ENCODE peak calls at places on chromosomes 2 and 18, in nine cellular contexts. P is AG09319, M is G401, U is K562, A is OCI-M1, B is HFFc6, J is AG04450, W is SK-MEL-5, Z is KG1. C is an unnamed sample.
A peak's percentile ranks its signal among the peaks of the same experiment; 100 is the strongest.

GRCh38 chr2:66508358-66509071 is 73.6 kb downstream of the MEIS1 start:
- DNase-seq in A (no peak), J (no peak), Z (no peak), W (no peak), U (no peak), M (peak; percentile 55), B (peak; percentile 45), P (no peak), C (no peak)

GRCh38 chr2:174153757-174154680 is 94.3 kb downstream of the OLA1 start:
- DNase-seq in A (peak; percentile 73), Z (no peak), U (no peak), M (no peak), B (peak; percentile 66), P (peak; percentile 61), J (peak; percentile 60), W (no peak), C (no peak)

GRCh38 chr2:239735131-239735828 is 289.9 kb downstream of the NDUFA10 start:
- DNase-seq in A (no peak), B (no peak), U (peak; percentile 15), J (no peak), Z (no peak), W (no peak), P (no peak), M (no peak), C (no peak)

GRCh38 chr18:35267161-35267651 is 22.8 kb downstream of the ZSCAN30 start:
- DNase-seq in B (no peak), J (no peak), Z (no peak), U (no peak), M (peak; percentile 72), W (no peak), A (no peak), P (no peak), C (peak; percentile 81)

GRCh38 chr2:33372940-33373553 is 103.4 kb upstream of the RASGRP3 start:
- DNase-seq in W (peak; percentile 66), P (no peak), M (peak; percentile 42), Z (peak; percentile 36), U (peak; percentile 43), B (no peak), A (peak; percentile 50), J (no peak), C (peak; percentile 7)

GRCh38 chr2:48736251-48736650 is 19.3 kb downstream of the LHCGR start:
- DNase-seq in A (no peak), U (no peak), Z (no peak), J (no peak), P (no peak), M (no peak), W (no peak), B (no peak), C (no peak)

GRCh38 chr2:226934546-226935243 is 98.8 kb downstream of the RHBDD1 start:
- DNase-seq in P (no peak), B (no peak), A (no peak), M (peak; percentile 16), J (no peak), W (no peak), Z (no peak), U (no peak), C (no peak)

GRCh38 chr2:203741566-203741965 is 35.1 kb downstream of the CD28 start:
- DNase-seq in W (no peak), Z (no peak), P (no peak), J (no peak), A (no peak), M (no peak), U (no peak), B (no peak), C (no peak)

GRCh38 chr2:142422769-142423168 is 292.0 kb upstream of the LRP1B start:
- DNase-seq in J (no peak), A (no peak), U (no peak), Z (no peak), W (no peak), B (no peak), M (peak; percentile 30), P (no peak), C (no peak)

GRCh38 chr2:24877646-24878045 is 42.4 kb downstream of the ADCY3 start:
- DNase-seq in U (no peak), A (no peak), B (no peak), J (no peak), P (no peak), W (no peak), M (no peak), Z (no peak), C (no peak)

GRCh38 chr2:177466337-177467195 is 74.0 kb downstream of the AGPS start:
- DNase-seq in Z (no peak), P (no peak), W (no peak), M (no peak), J (no peak), B (no peak), A (no peak), U (no peak), C (no peak)

GRCh38 chr2:37982147-37982582 is 57.1 kb downstream of the RMDN2 start:
- DNase-seq in B (peak; percentile 33), A (peak; percentile 82), Z (peak; percentile 51), U (peak; percentile 27), J (no peak), W (peak; percentile 85), M (peak; percentile 51), P (peak; percentile 20), C (peak; percentile 78)

GRCh38 chr2:233813236-233814062 is 35.3 kb downstream of the MROH2A start:
- DNase-seq in P (no peak), J (no peak), B (no peak), M (no peak), A (no peak), W (no peak), U (no peak), Z (no peak), C (no peak)

GRCh38 chr2:97742381-97742847 is 29.0 kb downstream of the ZAP70 start:
- DNase-seq in J (no peak), A (no peak), Z (no peak), B (no peak), U (no peak), M (no peak), W (no peak), P (no peak), C (no peak)

GRCh38 chr18:8176105-8176504 is 433.1 kb upstream of the RAB12 start:
- DNase-seq in B (no peak), U (no peak), W (peak; percentile 98), J (no peak), M (no peak), Z (no peak), P (no peak), A (no peak), C (no peak)

GRCh38 chr2:58045580-58046334 is 849 bp upstream of the VRK2 start:
- DNase-seq in U (no peak), B (no peak), P (no peak), A (peak; percentile 50), W (no peak), Z (no peak), J (no peak), M (no peak), C (no peak)